ENCODE peak calls at places on chromosomes 16 and 17, in four cellular contexts. I is H1, J is K562, F is GM12878. M is an unnamed sample.

GRCh38 chr17:67569873-67570272 is 147.9 kb upstream of the NOL11 start:
- DNase-seq in J (no peak), I (no peak), F (peak; percentile 57), M (no peak)

GRCh38 chr17:44940768-44941167 is 6.8 kb downstream of the KIF18B start:
- DNase-seq in I (no peak), F (no peak), J (no peak), M (no peak)

GRCh38 chr17:47275245-47275984 is 21.8 kb downstream of the ITGB3 start:
- DNase-seq in J (peak; percentile 86), F (no peak), I (peak; percentile 80), M (peak; percentile 84)

GRCh38 chr17:39659286-39660010 is 5.7 kb upstream of the TCAP start:
- DNase-seq in F (no peak), J (no peak), I (no peak), M (no peak)

GRCh38 chr16:27286446-27286845 is 17.9 kb upstream of the NSMCE1 start:
- DNase-seq in J (no peak), F (no peak), I (no peak), M (peak; percentile 97)

GRCh38 chr17:83190601-83191387 is 111.4 kb downstream of the METRNL start:
- DNase-seq in F (no peak), J (no peak), I (no peak), M (no peak)

GRCh38 chr17:77428020-77428781 is 287.4 kb downstream of the SEC14L1 start:
- DNase-seq in J (peak; percentile 58), I (no peak), F (no peak), M (no peak)

GRCh38 chr16:55849536-55849935 is 16.6 kb upstream of the CES1 start:
- DNase-seq in I (no peak), F (no peak), J (no peak), M (no peak)

GRCh38 chr17:41710472-41711090 is 1.6 kb upstream of the GAST start:
- DNase-seq in J (no peak), F (no peak), I (no peak), M (peak; percentile 75)

GRCh38 chr16:70770968-70771552 is 29.9 kb downstream of the VAC14 start:
- DNase-seq in J (peak; percentile 84), I (peak; percentile 96), F (no peak), M (peak; percentile 54)

GRCh38 chr17:21049457-21049856 is 6.6 kb upstream of the USP22 start:
- DNase-seq in F (no peak), I (no peak), J (no peak), M (no peak)

GRCh38 chr16:53098526-53099317 is 43.9 kb downstream of the CHD9 start:
- DNase-seq in F (peak; percentile 66), J (peak; percentile 75), I (peak; percentile 66), M (peak; percentile 96)

GRCh38 chr16:57283214-57283955 is 1.1 kb downstream of the PLLP start:
- DNase-seq in J (no peak), I (no peak), F (no peak), M (no peak)

GRCh38 chr17:42842286-42842685 is 2.1 kb upstream of the AOC2 start:
- DNase-seq in I (no peak), J (no peak), F (no peak), M (peak; percentile 36)

GRCh38 chr16:4200000-4200780 is 41.7 kb downstream of the SRL start:
- DNase-seq in J (peak; percentile 79), F (no peak), I (peak; percentile 74), M (peak; percentile 60)

GRCh38 chr17:59668816-59669215 is 38.4 kb downstream of the PTRH2 start:
- DNase-seq in F (no peak), I (no peak), J (no peak), M (peak; percentile 97)

GRCh38 chr17:65531508-65532431 is 29.7 kb downstream of the AXIN2 start:
- DNase-seq in I (no peak), F (no peak), J (no peak), M (peak; percentile 67)

GRCh38 chr17:72345083-72345482 is 224.3 kb downstream of the SOX9 start:
- DNase-seq in F (no peak), I (no peak), J (no peak), M (no peak)
- TF ChIP-seq CHD1 in F (no peak), I (no peak), J (no peak), M (no peak)

GRCh38 chr17:58300336-58300735 is 19.6 kb upstream of the MPO start:
- DNase-seq in I (peak; percentile 20), F (no peak), J (no peak), M (no peak)
- TF ChIP-seq CHD1 in I (no peak), F (no peak), J (no peak), M (no peak)

GRCh38 chr16:88697116-88697830 is 8.9 kb downstream of the RNF166 start:
- DNase-seq in J (no peak), F (no peak), I (no peak), M (no peak)

GRCh38 chr16:88698694-88699045 is 7.5 kb downstream of the RNF166 start:
- DNase-seq in J (no peak), F (no peak), I (no peak), M (no peak)

GRCh38 chr16:88696441-88696840 is 9.8 kb downstream of the RNF166 start:
- DNase-seq in J (no peak), F (no peak), I (no peak), M (no peak)

GRCh38 chr16:88699180-88699579 is 7.0 kb downstream of the RNF166 start:
- DNase-seq in F (no peak), J (no peak), I (no peak), M (no peak)

DNA sequence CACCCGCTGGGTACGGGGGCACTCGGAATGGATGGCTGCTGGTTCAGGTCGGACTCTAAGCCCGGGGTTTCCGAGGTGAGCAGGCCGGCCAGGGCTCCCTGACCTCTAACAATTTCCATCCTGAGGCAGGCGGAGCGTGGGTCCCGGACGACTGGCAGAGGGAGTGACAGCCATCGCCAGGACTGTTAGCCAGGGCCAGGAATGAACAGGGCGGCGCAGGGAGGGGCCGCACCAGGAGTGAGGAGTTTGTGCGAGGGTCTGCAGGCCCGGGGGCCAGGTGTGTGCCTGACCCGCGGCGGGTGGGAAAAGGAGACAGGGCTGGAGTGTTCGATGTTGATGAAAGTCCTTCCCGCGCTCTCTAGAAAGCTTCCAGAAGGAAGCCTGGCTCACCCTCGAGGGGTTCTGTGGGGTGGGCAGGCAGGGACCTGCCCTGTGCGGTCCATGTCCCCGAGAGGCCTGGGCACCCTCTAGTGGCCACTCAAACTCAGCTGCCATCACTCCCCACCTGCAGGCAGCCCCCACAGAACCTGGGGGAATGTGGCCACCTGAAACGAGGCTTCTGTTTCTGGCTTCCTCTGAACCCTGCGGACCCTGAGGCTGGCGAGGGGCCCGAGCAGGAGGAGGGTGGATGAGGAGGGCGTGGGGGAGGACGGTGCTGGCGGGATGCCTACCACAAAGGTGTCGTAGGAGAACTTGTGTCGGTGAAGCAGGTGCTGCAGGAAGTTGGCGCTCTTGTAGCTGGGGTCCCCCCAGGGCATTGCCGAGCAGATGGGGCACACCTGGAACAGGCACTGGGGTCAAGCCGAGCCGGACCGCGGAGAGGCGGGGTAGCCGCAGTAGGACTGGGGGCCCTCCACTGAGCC is 8.1 kb downstream of the RNF166 start:
- DNase-seq in J (peak; percentile 42), I (no peak), F (no peak), M (no peak)
- TF ChIP-seq CHD1 in J (no peak), I (no peak), F (no peak), M (no peak)

GRCh38 chr17:50922107-50922506 is 56.0 kb upstream of the TOB1 start:
- DNase-seq in I (no peak), J (no peak), F (no peak), M (peak; percentile 14)
- TF ChIP-seq CHD1 in I (no peak), J (no peak), F (no peak), M (no peak)